ENCODE peak calls at places on chromosome 13, in six cellular contexts. X is SK-N-SH; Y is hepatocyte; U is thyroid gland; W is CD8-positive, alpha-beta memory T cell; O is IMR-90. E is an unnamed sample. For H3K4me1, the result is how much of the 10 kb centered on the place peaks cover.

GRCh38 chr13:108957369-108958012 is 328.1 kb downstream of the MYO16 start:
- DNase-seq in O (peak), U (no peak), Y (peak), W (no peak), X (no peak), E (no peak)

GRCh38 chr13:101397742-101398141 is 18.6 kb downstream of the NALCN start:
- DNase-seq in X (no peak), U (no peak), Y (no peak), O (peak), W (no peak), E (no peak)

GRCh38 chr13:50936681-50937080 is 27.1 kb downstream of the RNASEH2B start:
- DNase-seq in O (no peak), X (no peak), W (no peak), Y (no peak), U (no peak), E (no peak)

GRCh38 chr13:33582121-33582520 is 235.8 kb upstream of the RFC3 start:
- DNase-seq in Y (no peak), X (no peak), W (no peak), U (no peak), O (no peak), E (no peak)

GRCh38 chr13:66506031-66506777 is 723.9 kb downstream of the PCDH9 start:
- DNase-seq in U (no peak), X (no peak), W (no peak), Y (no peak), O (no peak), E (no peak)

GRCh38 chr13:111905609-111905945 is 161.4 kb upstream of the SOX1 start:
- DNase-seq in W (no peak), Y (no peak), X (no peak), U (no peak), O (no peak), E (no peak)

GRCh38 chr13:26695360-26695705 is 65.3 kb downstream of the GPR12 start:
- DNase-seq in Y (no peak), O (no peak), W (no peak), U (no peak), X (no peak), E (no peak)

GRCh38 chr13:29545988-29546387 is 49.5 kb downstream of the SLC7A1 start:
- DNase-seq in U (no peak), Y (no peak), X (no peak), O (no peak), W (no peak), E (no peak)

GRCh38 chr13:113791761-113792160 is 32.7 kb downstream of the TMEM255B start:
- DNase-seq in O (no peak), Y (no peak), X (no peak), U (no peak), W (no peak), E (no peak)

GRCh38 chr13:109395014-109395413 is 391.4 kb downstream of the IRS2 start:
- DNase-seq in W (no peak), O (no peak), U (no peak), Y (no peak), X (no peak), E (no peak)

GRCh38 chr13:113932060-113932459 is 41.8 kb downstream of the C13orf46 start:
- DNase-seq in O (no peak), Y (no peak), U (no peak), W (no peak), X (no peak), E (no peak)

GRCh38 chr13:48579167-48579918 is 46.5 kb upstream of the RCBTB2 start:
- DNase-seq in O (no peak), Y (peak), W (no peak), X (no peak), U (no peak), E (no peak)
- H3K4me1 ChIP-seq in O (under half), Y (under half), W (under half), X (under half), U (under half), E (under half)

DNA sequence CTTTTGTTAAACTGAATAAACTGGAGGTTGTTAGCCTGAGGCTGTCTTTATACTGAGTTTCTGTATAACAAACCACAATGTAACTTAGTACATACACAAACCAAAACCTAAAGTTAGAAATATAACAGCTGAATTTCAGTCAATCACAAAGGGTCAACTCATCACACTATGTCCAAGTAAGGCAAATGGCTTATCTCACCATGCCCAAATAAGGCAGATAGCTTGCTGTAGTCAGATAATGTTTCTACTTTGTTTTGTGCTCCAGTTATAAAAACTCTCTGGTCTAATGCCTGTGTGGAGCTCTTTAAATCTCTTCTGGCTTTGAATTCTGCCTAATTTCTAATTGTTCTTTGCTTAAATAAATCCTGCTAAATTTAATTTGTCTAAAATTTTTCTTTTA is 1323.4 kb upstream of the ATXN8OS start:
- DNase-seq in W (no peak), O (no peak), X (no peak), U (no peak), Y (no peak), E (peak)
- H3K4me1 ChIP-seq in W (under half), O (under half), X (under half), U (under half), Y (under half), E (under half)

GRCh38 chr13:42272776-42273175 is 824 bp downstream of the AKAP11 start:
- DNase-seq in U (no peak), Y (no peak), W (no peak), X (no peak), O (no peak), E (no peak)
- H3K4me1 ChIP-seq in U (under half), Y (under half), W (under half), X (under half), O (under half), E (under half)

DNA sequence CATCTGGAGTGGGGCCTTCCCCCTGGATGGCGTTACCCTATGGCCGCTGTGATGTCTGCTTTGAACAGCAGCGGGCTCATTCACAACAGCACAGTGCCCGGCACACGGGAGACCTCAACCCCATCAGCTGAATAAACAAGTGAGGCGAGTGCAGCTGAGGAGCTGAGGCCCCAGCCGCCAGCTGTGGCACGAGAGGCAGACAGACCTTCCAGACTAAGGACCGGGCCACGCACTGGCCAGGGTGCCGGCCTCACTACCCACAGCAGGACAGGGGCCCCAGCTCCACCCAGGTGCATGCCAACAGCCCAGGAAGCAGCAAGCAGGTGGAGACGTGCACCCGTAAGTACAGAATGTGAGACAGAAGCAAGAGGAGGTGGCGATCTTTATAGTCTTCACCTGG is 39.6 kb downstream of the STK24 start:
- DNase-seq in O (no peak), X (no peak), Y (no peak), U (no peak), W (no peak), E (no peak)
- H3K4me1 ChIP-seq in O (under half), X (under half), Y (under half), U (half or more), W (half or more), E (under half)

DNA sequence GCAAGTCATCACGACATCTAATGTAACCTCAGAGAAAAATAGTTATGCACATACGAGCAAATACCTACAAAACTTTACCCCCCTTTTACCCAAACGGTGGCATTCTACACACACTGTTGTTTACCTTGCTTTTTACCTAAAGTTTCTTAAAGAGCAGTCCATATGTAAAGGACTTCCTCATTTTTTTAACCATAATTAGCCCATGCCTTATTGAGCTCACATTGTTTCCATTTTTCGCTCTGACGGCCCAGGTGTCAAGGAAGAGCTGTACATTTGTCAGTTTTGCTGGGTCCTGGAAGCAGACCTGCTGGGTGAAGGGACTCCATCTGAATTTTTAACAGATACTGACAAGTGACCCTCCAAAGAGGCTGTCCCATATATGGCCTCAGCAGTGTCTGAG is 89.4 kb downstream of the STK24 start:
- DNase-seq in W (no peak), Y (no peak), U (no peak), O (no peak), X (no peak), E (no peak)
- H3K4me1 ChIP-seq in W (under half), Y (under half), U (under half), O (under half), X (under half), E (under half)

E was measured in SJCRH30.